ENCODE peak calls at places on chromosomes 7 and 10, in ten cellular contexts. W is psoas muscle, M is GM10248, O is neural crest cell, A is AG04449, V is OCI-LY7, D is GM13977, B is GM23338, I is cardiac muscle cell, Q is endothelial cell. E is an unnamed sample.

GRCh38 chr7:1086588-1087461 is 1.1 kb upstream of the GPER1 start:
- DNase-seq in W (peak; percentile 86), M (peak; percentile 90), O (peak; percentile 74), A (no peak), V (peak; percentile 94), D (peak; percentile 94), B (peak; percentile 90), I (peak; percentile 70), Q (peak; percentile 83), E (peak; percentile 85)

GRCh38 chr10:131172433-131172832 is 139.1 kb downstream of the TCERG1L start:
- DNase-seq in W (no peak), M (no peak), O (no peak), A (no peak), V (no peak), D (no peak), B (no peak), I (no peak), Q (no peak), E (no peak)

GRCh38 chr10:61539876-61540275 is 86.7 kb upstream of the TMEM26 start:
- DNase-seq in W (no peak), M (no peak), O (no peak), A (no peak), V (no peak), D (no peak), B (no peak), I (no peak), Q (no peak), E (no peak)

GRCh38 chr7:66871076-66871475 is 49.9 kb upstream of the TMEM248 start:
- DNase-seq in W (no peak), M (no peak), O (no peak), A (no peak), V (no peak), D (no peak), B (no peak), I (peak; percentile 35), Q (no peak), E (no peak)

GRCh38 chr7:29607889-29608288 is 44.3 kb downstream of the PRR15 start:
- DNase-seq in W (no peak), M (no peak), O (no peak), A (peak; percentile 10), V (no peak), D (no peak), B (peak; percentile 28), I (peak; percentile 34), Q (no peak), E (no peak)

GRCh38 chr10:114023198-114023597 is 20.5 kb upstream of the ADRB1 start:
- DNase-seq in W (no peak), M (no peak), O (no peak), A (no peak), V (no peak), D (no peak), B (no peak), I (peak; percentile 84), Q (no peak), E (no peak)

GRCh38 chr10:116208999-116209398 is 64.0 kb downstream of the GFRA1 start:
- DNase-seq in W (no peak), M (no peak), O (no peak), A (no peak), V (no peak), D (no peak), B (no peak), I (no peak), Q (no peak), E (no peak)

GRCh38 chr7:2923886-2924574 is 79.9 kb upstream of the GNA12 start:
- DNase-seq in W (no peak), M (no peak), O (no peak), A (no peak), V (no peak), D (no peak), B (no peak), I (no peak), Q (no peak), E (no peak)

DNA sequence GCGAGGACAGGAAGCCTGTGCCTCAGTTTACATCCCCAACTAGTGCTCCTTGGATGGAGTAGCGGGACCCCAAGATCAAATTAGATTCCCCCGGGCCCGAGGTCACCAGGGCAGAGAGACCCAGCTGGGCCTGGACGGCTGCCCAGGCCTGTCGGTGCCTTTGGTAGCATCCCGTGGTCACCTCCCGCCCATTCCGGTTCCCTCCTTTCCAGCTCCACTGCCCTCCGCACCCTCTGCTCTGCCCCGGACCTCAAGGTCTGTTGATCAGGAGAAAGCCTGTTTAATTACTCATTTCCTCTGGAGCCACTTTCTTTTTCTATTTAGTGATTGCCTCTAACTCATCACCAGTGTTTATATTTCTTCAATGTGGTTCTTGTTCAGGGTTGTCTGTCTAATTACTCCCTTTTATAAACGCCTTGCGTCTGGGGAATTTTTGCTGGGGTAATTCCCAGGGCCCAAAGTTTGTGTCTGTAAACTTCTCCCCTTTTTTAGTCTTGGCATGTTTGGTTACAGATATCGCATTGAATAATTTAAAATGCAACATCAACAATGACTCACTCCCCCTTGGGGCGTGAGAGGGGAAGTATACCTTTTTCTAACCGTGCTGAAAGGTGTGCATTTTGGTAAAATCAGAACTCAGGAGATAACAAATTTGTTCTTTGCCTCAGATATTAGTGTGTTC is 1.9 kb downstream of the FOXK1 start:
- DNase-seq in W (peak; percentile 73), M (peak; percentile 48), O (no peak), A (no peak), V (peak; percentile 33), D (peak; percentile 48), B (no peak), I (peak; percentile 64), Q (no peak), E (peak; percentile 52)
- TF ChIP-seq CTCF in W (no peak), M (peak; percentile 33), O (peak; percentile 48), A (no peak), V (peak; percentile 67), D (no peak), B (no peak), I (peak; percentile 18), Q (no peak), E (peak; percentile 15)

GRCh38 chr10:71887767-71888166 is 36.7 kb upstream of the PSAP start:
- DNase-seq in W (no peak), M (no peak), O (no peak), A (no peak), V (no peak), D (no peak), B (no peak), I (no peak), Q (no peak), E (no peak)

GRCh38 chr10:71888248-71888622 is 37.2 kb upstream of the PSAP start:
- DNase-seq in W (no peak), M (no peak), O (no peak), A (no peak), V (no peak), D (no peak), B (no peak), I (no peak), Q (no peak), E (no peak)

GRCh38 chr10:71891437-71891836 is 40.4 kb upstream of the PSAP start:
- DNase-seq in W (no peak), M (no peak), O (no peak), A (no peak), V (no peak), D (no peak), B (no peak), I (no peak), Q (no peak), E (no peak)

GRCh38 chr10:71888623-71889387 is 37.8 kb upstream of the PSAP start:
- DNase-seq in W (peak; percentile 93), M (peak; percentile 87), O (peak; percentile 48), A (peak; percentile 44), V (peak; percentile 97), D (peak; percentile 82), B (peak; percentile 82), I (peak; percentile 97), Q (peak; percentile 35), E (peak; percentile 76)

DNA sequence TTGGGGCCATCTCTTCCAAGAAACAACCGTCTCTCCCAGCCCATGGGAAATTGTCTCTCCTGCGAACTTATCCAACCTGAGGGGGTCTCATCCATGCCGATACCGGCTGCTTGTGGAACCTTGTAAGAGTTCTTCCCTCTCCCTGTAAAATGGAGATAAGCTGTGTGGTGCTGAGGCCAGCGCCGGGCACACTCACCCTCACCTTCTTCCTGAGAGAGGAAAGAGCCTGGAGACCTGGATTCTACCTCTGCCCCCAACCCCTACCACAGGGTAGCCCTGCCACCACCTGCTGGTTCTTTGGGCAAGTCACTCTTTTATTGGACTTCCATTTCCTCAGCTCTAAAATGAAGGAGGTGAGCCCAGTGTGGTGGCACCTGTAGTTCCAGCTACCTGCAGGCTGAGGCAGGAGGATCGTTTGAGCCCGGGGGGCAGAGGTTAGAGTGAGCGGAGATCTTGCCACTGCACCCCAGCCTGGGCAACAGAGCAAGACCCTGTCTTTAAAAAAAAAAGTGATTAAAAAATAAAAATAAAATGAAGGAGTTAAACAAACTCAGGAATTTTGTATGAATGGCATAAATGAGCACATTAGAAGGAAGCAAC is 38.4 kb upstream of the PSAP start:
- DNase-seq in W (no peak), M (no peak), O (no peak), A (no peak), V (peak; percentile 33), D (no peak), B (peak; percentile 25), I (no peak), Q (no peak), E (no peak)
- TF ChIP-seq CTCF in W (no peak), M (no peak), O (no peak), A (no peak), V (no peak), D (no peak), B (no peak), I (no peak), Q (no peak), E (no peak)

DNA sequence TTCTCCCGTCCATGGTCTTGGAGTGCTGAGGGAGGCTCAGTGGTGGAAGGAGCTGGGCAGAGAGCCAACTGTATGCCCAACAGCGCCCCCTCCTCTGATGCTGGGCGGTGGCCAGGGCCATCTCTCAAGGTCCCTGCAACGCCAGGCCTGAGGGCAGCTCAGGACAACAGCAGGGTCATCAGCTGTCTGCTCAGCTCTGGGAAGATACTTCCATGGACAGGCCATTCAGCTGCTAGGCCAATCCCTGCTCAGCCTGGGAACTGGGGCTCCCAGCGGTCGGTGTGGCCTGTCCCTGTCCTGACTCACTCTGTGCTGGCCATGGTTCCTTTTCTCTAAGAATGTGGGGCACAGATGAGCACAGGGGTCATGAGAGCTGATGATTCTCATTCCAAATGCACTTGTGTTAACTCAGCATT is 72.8 kb downstream of the ADCY1 start:
- DNase-seq in W (no peak), M (no peak), O (no peak), A (no peak), V (no peak), D (no peak), B (peak; percentile 10), I (no peak), Q (no peak), E (no peak)
- TF ChIP-seq CTCF in W (no peak), M (no peak), O (no peak), A (no peak), V (no peak), D (no peak), B (peak; percentile 45), I (no peak), Q (no peak), E (no peak)

DNA sequence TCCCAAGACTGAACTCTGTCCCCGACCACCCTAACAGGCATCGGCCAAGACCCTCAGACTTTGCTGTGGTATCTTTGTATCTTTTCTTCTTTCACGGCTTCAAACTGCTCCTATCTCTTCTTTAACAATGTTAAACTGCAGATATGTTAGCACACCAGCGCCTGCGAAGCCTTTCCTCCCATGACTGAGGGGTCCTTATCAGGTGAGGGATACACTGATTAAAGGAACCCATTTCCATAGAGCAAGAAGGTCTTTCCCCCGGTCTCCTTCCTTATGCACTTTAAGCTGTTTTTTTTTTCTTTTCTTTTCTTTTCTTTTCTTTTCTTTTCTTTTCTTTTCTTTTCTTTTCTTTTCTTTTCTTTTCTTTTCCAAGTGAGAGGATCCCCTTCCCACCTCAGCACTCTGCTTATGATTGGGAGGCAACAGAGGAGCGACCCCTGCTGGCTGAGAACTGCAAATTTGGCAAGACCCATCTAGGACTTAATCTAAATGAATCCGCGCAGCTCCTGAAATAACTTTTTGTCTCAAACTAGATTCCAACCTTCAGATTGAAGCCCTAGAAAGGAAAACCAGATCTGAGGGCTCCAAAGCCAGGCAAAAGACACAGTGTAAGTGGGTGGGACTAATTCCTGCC is 109.9 kb downstream of the ITGB8 start:
- DNase-seq in W (no peak), M (peak; percentile 19), O (peak; percentile 25), A (no peak), V (peak; percentile 27), D (no peak), B (peak; percentile 87), I (peak; percentile 66), Q (peak; percentile 44), E (peak; percentile 35)
- TF ChIP-seq CTCF in W (no peak), M (peak; percentile 31), O (peak; percentile 60), A (peak; percentile 54), V (peak; percentile 83), D (peak; percentile 61), B (peak; percentile 88), I (peak; percentile 59), Q (peak; percentile 54), E (peak; percentile 36)